ENCODE peak calls at places on chromosome 6, in eight cellular contexts. U is breast epithelium, G is ovary, X is stomach, N is sigmoid colon, B is esophagus squamous epithelium, M is A549, J is heart left ventricle. A is an unnamed sample.

GRCh38 chr6:22513667-22514066 is 55.7 kb upstream of the HDGFL1 start:
- DNase-seq in U (no peak), G (no peak), X (no peak), N (no peak), B (no peak), M (no peak), J (no peak), A (no peak)

GRCh38 chr6:26016326-26017275 is 54.0 kb downstream of the TRIM38 start:
- DNase-seq in U (no peak), G (peak), X (no peak), N (no peak), B (no peak), M (no peak), J (peak), A (no peak)

GRCh38 chr6:63525186-63525878 is 46.9 kb upstream of the LOC128125822 start:
- DNase-seq in U (no peak), G (no peak), X (no peak), N (no peak), B (no peak), M (peak), J (no peak), A (no peak)

GRCh38 chr6:168132531-168133184 is 53.6 kb upstream of the FRMD1 start:
- DNase-seq in U (peak), G (peak), X (peak), N (peak), B (no peak), M (peak), J (peak), A (peak)

GRCh38 chr6:39941820-39942219 is 7.6 kb upstream of the MOCS1 start:
- DNase-seq in U (no peak), G (no peak), X (no peak), N (no peak), B (no peak), M (no peak), J (no peak), A (no peak)

GRCh38 chr6:96899019-96899418 is 1.3 kb upstream of the NDUFAF4 start:
- DNase-seq in U (no peak), G (no peak), X (no peak), N (no peak), B (no peak), M (peak), J (no peak), A (peak)

GRCh38 chr6:135546680-135547418 is 49.3 kb upstream of the AHI1 start:
- DNase-seq in U (no peak), G (peak), X (no peak), N (no peak), B (no peak), M (no peak), J (peak), A (no peak)

GRCh38 chr6:39451831-39452230 is 129.3 kb upstream of the KCNK16 start:
- DNase-seq in U (no peak), G (no peak), X (no peak), N (no peak), B (no peak), M (peak), J (no peak), A (no peak)

GRCh38 chr6:28258877-28259777 is at the start of gene NKAPL:
- DNase-seq in U (peak), G (peak), X (peak), N (peak), B (no peak), M (no peak), J (peak), A (no peak)

GRCh38 chr6:18215436-18215835 is 48.9 kb downstream of the DEK start:
- DNase-seq in U (no peak), G (no peak), X (no peak), N (no peak), B (no peak), M (no peak), J (no peak), A (no peak)

GRCh38 chr6:156720739-156721714 is 56.2 kb upstream of the ARID1B start:
- DNase-seq in U (peak), G (peak), X (peak), N (no peak), B (no peak), M (peak), J (peak), A (peak)
- TF ChIP-seq POLR2A in U (no peak), G (no peak), X (no peak), N (no peak), B (no peak), M (no peak), J (no peak), A (no peak)

GRCh38 chr6:32607988-32608298 is 18.3 kb upstream of the HLA-DRB1 start:
- DNase-seq in U (no peak), G (no peak), X (no peak), N (no peak), B (no peak), M (no peak), J (no peak), A (no peak)

GRCh38 chr6:32603888-32604287 is 14.2 kb upstream of the HLA-DRB1 start:
- DNase-seq in U (no peak), G (no peak), X (no peak), N (no peak), B (no peak), M (no peak), J (no peak), A (no peak)

GRCh38 chr6:32607263-32607987 is 17.8 kb upstream of the HLA-DRB1 start:
- DNase-seq in U (no peak), G (no peak), X (no peak), N (no peak), B (no peak), M (no peak), J (no peak), A (no peak)

GRCh38 chr6:32602403-32602802 is 12.8 kb upstream of the HLA-DRB1 start:
- DNase-seq in U (no peak), G (no peak), X (no peak), N (no peak), B (no peak), M (no peak), J (no peak), A (no peak)

DNA sequence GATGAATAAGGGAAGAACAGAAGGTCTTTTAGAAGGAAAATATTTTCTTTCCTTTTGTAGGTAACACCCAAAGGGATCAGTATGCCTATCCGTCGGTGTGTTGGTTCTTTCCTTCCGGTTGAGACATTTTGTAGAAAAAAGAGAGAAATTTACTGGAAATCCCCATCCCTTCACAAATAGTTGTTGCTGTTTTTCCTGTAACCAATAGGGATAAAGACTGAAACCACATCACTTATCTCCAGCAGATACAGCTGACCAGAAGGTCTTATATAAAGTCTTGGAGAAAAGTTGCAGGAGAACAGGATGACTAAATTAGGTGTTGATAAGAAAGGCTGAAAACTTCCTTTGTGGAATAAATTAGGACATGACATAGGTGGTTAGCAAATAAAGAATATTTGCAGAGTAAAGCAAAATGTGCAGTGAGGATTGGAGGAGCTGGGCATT is 14.8 kb upstream of the HLA-DRB1 start:
- DNase-seq in U (no peak), G (no peak), X (no peak), N (no peak), B (no peak), M (no peak), J (no peak), A (no peak)
- H3K27ac ChIP-seq in U (no peak), G (no peak), X (no peak), N (peak), B (peak), M (no peak), J (no peak), A (no peak)

DNA sequence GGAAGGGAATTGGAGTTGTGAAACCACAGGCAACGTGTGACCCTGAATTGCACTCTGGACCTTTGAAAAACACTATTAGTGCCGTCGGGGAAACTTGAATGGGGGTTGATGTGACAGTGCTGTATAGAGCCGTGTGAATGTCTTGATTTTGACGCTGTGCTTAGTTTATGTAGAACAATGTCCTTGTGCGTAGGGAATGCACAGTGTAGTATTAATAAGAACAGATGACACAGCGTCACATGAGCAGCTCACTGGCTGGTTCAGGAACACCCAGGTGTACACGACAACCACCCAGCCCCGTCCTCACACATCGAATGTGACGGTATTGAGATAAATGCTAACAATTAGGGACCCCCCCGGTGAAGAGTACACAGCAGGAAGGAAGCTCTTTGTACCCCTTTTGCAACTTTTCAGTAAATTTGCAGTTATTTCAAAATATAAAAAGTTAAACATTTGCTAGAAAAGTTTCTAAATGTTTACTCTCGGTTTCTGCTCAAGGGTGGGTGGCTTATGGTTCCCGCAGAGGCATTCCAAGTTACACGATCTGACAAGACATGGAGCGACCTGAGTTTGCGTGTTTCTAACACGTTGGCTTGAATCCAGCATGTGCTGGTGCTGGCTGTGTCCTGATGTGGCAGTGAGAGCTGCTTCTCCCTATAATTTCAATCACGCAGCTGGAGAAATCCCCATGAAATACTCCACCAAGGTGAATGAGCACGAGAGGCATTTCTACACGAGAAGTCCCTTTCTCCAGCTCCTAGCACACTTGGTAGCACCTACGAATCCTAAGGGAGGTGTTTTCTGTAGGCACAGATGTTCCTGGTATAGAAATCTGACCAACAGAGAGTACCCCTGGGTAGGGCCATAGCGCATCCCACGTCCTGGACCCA is 208.0 kb upstream of the EXOC2 start:
- DNase-seq in U (no peak), G (no peak), X (no peak), N (no peak), B (no peak), M (peak), J (no peak), A (no peak)
- H3K4me3 ChIP-seq in U (no peak), G (no peak), X (no peak), N (no peak), B (no peak), M (peak), J (no peak), A (no peak)

DNA sequence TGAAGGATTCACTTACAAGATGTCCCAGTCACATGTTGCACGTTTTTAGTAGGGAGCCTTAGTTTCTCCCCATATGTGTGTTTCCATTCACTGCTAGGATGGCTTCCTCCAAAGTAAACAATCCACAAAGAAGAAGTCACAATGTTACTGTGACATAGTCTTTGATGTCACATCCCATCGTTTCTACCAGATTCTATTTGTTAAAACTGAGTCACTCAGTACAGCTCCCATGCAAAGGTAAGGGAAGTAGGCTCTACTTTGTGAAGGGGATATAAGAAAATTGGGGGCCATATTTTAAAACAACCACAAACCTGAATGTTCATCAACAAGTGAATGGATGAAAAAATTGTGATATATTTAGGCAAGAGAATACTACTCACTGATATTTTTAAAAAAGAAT is at the start of the genes OR11A1 and OR2H1:
- DNase-seq in U (no peak), G (no peak), X (no peak), N (no peak), B (no peak), M (no peak), J (no peak), A (no peak)
- TF ChIP-seq POLR2A in U (no peak), G (no peak), X (no peak), N (no peak), B (no peak), M (no peak), J (no peak), A (no peak)

GRCh38 chr6:16769131-16769985 is 8.1 kb upstream of the ATXN1 start:
- DNase-seq in U (no peak), G (no peak), X (peak), N (peak), B (no peak), M (peak), J (no peak), A (peak)
- H3K27ac ChIP-seq in U (peak), G (no peak), X (peak), N (peak), B (peak), M (peak), J (no peak), A (no peak)

GRCh38 chr6:129936329-129937165 is 75.4 kb upstream of the TMEM244 start:
- DNase-seq in U (no peak), G (no peak), X (peak), N (no peak), B (no peak), M (peak), J (peak), A (no peak)
- H3K4me3 ChIP-seq in U (no peak), G (no peak), X (no peak), N (no peak), B (no peak), M (no peak), J (no peak), A (no peak)

GRCh38 chr6:16947461-16948159 is 154.2 kb upstream of the STMND1 start:
- DNase-seq in U (peak), G (no peak), X (no peak), N (peak), B (no peak), M (peak), J (no peak), A (peak)
- TF ChIP-seq POLR2A in U (no peak), G (no peak), X (no peak), N (no peak), B (no peak), M (no peak), J (no peak), A (no peak)

DNA sequence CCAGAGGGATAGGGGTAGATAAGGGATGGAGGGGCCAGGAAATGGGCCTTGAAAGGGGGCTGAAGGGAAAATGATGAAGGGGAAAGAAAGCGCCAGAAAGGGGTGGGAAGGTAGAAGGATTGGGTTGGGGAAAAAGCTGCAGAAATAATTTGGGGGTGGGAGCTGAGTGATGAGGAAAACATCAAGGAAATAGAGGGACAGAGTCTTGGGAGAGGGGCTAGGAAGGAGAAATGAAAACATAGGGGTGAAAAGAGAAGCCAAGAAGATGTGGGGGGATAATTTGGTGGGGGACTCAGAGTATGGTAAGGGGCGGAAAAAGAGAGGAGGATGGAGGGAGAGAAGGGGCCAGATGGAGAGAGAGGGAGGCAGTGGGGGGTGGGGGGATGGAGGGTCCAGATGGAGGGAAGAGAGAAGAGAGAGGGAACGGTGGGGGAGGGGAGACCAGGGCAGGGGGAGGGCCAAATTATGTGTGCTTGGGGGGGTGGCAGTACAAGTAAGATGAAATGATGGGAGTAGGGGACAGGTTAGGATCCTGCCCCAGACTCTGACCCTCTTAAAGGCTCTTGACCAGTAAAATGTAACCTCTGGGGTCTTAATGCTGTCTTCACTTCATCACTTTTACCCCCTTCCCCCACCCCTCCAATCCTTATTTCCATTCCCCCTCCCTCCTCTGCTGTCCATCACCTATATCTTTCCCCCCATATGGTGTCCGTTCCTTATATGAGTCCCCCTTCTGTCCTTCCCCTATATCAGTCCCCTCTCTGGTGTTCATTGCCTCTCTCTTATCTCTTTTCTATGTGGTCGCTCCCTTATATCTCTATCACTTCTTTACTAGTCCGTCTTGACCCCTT is 853 bp downstream of the SYNGAP1 start:
- DNase-seq in U (no peak), G (no peak), X (no peak), N (no peak), B (no peak), M (peak), J (peak), A (no peak)
- H3K27ac ChIP-seq in U (peak), G (peak), X (peak), N (peak), B (peak), M (no peak), J (no peak), A (peak)

GRCh38 chr6:149450679-149451360 is 34.0 kb downstream of the ZC3H12D start:
- DNase-seq in U (peak), G (peak), X (peak), N (peak), B (no peak), M (no peak), J (peak), A (no peak)
- H3K4me3 ChIP-seq in U (peak), G (peak), X (peak), N (peak), B (peak), M (no peak), J (peak), A (peak)

A was measured in prostate gland.